ENCODE peak calls at places on chromosomes 5 and 9, in eight cellular contexts. C, O, K, J, F, U, I and B are unnamed samples.
A peak's percentile ranks its signal among the peaks of the same experiment; 100 is the strongest.

GRCh38 chr9:105116047-105116868 is 128.2 kb upstream of the SLC44A1 start:
- DNase-seq in F (no peak), U (no peak), C (no peak), J (no peak), O (no peak), I (no peak), K (no peak), B (no peak)

GRCh38 chr5:67066815-67067214 is 129.8 kb downstream of the CD180 start:
- DNase-seq in F (no peak), C (no peak), O (no peak), U (no peak), K (no peak), I (no peak), J (no peak), B (no peak)

GRCh38 chr9:87370003-87370685 is 127.5 kb upstream of the DAPK1 start:
- DNase-seq in K (peak; percentile 16), J (no peak), C (no peak), O (no peak), U (no peak), I (no peak), F (no peak), B (no peak)

GRCh38 chr5:157594237-157594636 is 18.7 kb upstream of the ADAM19 start:
- DNase-seq in J (no peak), U (no peak), I (no peak), C (no peak), F (no peak), K (no peak), O (no peak), B (no peak)

GRCh38 chr9:101528015-101528414 is 5.6 kb upstream of the RNF20 start:
- DNase-seq in K (no peak), O (no peak), I (no peak), U (no peak), F (no peak), J (no peak), C (no peak), B (no peak)

GRCh38 chr5:760363-761205 is 23.9 kb downstream of the ZDHHC11B start:
- DNase-seq in J (peak; percentile 25), K (no peak), I (peak; percentile 10), F (no peak), C (no peak), U (no peak), O (no peak), B (no peak)

GRCh38 chr9:2157277-2158105 is 142.3 kb downstream of the SMARCA2 start:
- DNase-seq in J (no peak), O (no peak), F (peak; percentile 60), I (peak; percentile 52), U (peak; percentile 4), K (peak; percentile 72), C (no peak), B (no peak)

GRCh38 chr5:3027866-3028635 is 276.6 kb upstream of the IRX2 start:
- DNase-seq in K (no peak), F (no peak), U (no peak), I (no peak), O (no peak), C (no peak), J (no peak), B (no peak)

GRCh38 chr5:132110195-132110594 is 36.6 kb downstream of the CSF2 start:
- DNase-seq in K (no peak), F (no peak), C (no peak), O (no peak), I (no peak), J (no peak), U (no peak), B (no peak)

GRCh38 chr9:112285056-112285455 is 48.4 kb downstream of the PTBP3 start:
- DNase-seq in K (no peak), U (no peak), F (no peak), I (no peak), C (no peak), J (no peak), O (no peak), B (no peak)

GRCh38 chr9:72185561-72185960 is 36.3 kb downstream of the GDA start:
- DNase-seq in C (no peak), K (no peak), I (no peak), U (no peak), F (no peak), J (no peak), O (no peak), B (no peak)

GRCh38 chr5:102762828-102763227 is 7.7 kb downstream of the PAM start:
- DNase-seq in F (no peak), J (no peak), K (no peak), U (no peak), C (no peak), O (no peak), I (no peak), B (no peak)

GRCh38 chr5:158701406-158702177 is 398.1 kb downstream of the EBF1 start:
- DNase-seq in U (no peak), I (no peak), F (peak; percentile 39), J (no peak), O (no peak), K (no peak), C (peak; percentile 47), B (no peak)

GRCh38 chr9:14366071-14366470 is 52.1 kb upstream of the NFIB start:
- DNase-seq in C (peak; percentile 60), I (no peak), O (peak; percentile 55), F (no peak), U (no peak), K (no peak), J (no peak), B (no peak)

GRCh38 chr9:87783180-87783579 is 57.3 kb downstream of the CTSL start:
- DNase-seq in K (no peak), F (no peak), O (no peak), I (no peak), C (no peak), U (no peak), J (no peak), B (no peak)

GRCh38 chr5:179613460-179614071 is 9.9 kb downstream of the HNRNPH1 start:
- DNase-seq in O (no peak), I (no peak), U (no peak), K (no peak), J (no peak), C (no peak), F (peak; percentile 35), B (no peak)

GRCh38 chr9:87579761-87580626 is 82.3 kb downstream of the DAPK1 start:
- DNase-seq in O (no peak), I (no peak), K (no peak), C (no peak), J (no peak), U (no peak), F (no peak), B (no peak)

GRCh38 chr5:143025971-143026370 is 255.8 kb downstream of the ARHGAP26 start:
- DNase-seq in J (no peak), I (no peak), C (no peak), K (no peak), U (no peak), F (no peak), O (no peak), B (no peak)

GRCh38 chr9:10274156-10274555 is 338.6 kb downstream of the PTPRD start:
- DNase-seq in K (peak; percentile 29), F (no peak), O (no peak), U (no peak), C (no peak), J (no peak), I (no peak), B (no peak)

GRCh38 chr9:10272830-10273229 is 340.0 kb downstream of the PTPRD start:
- DNase-seq in C (no peak), K (no peak), O (no peak), U (no peak), J (no peak), F (no peak), I (no peak), B (no peak)

GRCh38 chr9:10274983-10275382 is 337.8 kb downstream of the PTPRD start:
- DNase-seq in C (no peak), J (no peak), O (no peak), F (no peak), K (peak; percentile 23), I (no peak), U (no peak), B (no peak)
- TF ChIP-seq CTCF in C (no peak), J (no peak), O (no peak), F (no peak), K (no peak), I (no peak), U (no peak), B (peak; percentile 33)

DNA sequence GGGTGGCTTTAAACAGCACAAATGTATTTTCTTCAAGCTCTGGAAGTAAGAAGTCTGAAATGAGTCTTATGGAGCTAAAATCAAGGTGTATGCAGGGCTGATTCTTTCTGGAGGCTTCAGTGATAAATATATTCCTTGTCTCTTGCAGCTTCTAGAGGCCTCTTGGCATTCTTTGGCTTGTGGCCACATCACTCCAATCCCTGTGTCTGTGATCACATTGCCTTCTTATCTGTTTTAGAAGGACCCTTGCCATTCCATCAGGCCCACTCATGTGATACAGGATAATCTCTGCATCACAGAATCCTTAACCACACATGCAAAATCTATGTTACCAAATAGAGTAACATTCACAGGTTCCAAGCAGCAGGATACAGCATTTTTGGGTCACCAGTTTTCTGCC is 917.8 kb upstream of the C9orf72 start:
- DNase-seq in I (no peak), J (no peak), K (no peak), C (no peak), F (no peak), U (no peak), O (no peak), B (no peak)
- TF ChIP-seq CTCF in I (no peak), J (no peak), K (no peak), C (no peak), F (no peak), U (no peak), O (no peak), B (no peak)

GRCh38 chr5:73437126-73438047 is 11.2 kb downstream of the FOXD1 start:
- DNase-seq in U (no peak), I (no peak), C (no peak), K (peak; percentile 88), F (no peak), O (no peak), J (no peak), B (peak; percentile 60)
- TF ChIP-seq CTCF in U (no peak), I (no peak), C (peak; percentile 66), K (peak; percentile 64), F (no peak), O (no peak), J (no peak), B (peak; percentile 73)

GRCh38 chr5:123089572-123089970 is 530 bp downstream of the PRDM6 start:
- DNase-seq in I (peak; percentile 18), O (no peak), F (peak; percentile 75), K (peak; percentile 55), C (no peak), U (no peak), J (no peak), B (no peak)
- TF ChIP-seq CTCF in I (no peak), O (no peak), F (no peak), K (no peak), C (peak; percentile 4), U (no peak), J (no peak), B (peak; percentile 5)